ENCODE peak calls at places on chromosomes 4 and X, in five cellular contexts. K is spleen, P is mucosa of descending colon, L is progenitor cell of endocrine pancreas, Q is cardiac muscle cell. A is an unnamed sample.

GRCh38 chr4:108377021-108377420 is 208.3 kb upstream of the LEF1 start:
- DNase-seq in K (no peak), P (no peak), L (no peak), Q (no peak), A (no peak)

GRCh38 chr4:35506161-35506560 is 738.2 kb downstream of the ARAP2 start:
- DNase-seq in K (no peak), P (no peak), L (no peak), Q (no peak), A (no peak)

GRCh38 chr4:66275381-66276060 is 605.2 kb upstream of the EPHA5 start:
- DNase-seq in K (no peak), P (no peak), L (no peak), Q (peak), A (no peak)

GRCh38 chr4:155530290-155530689 is 136.4 kb upstream of the GUCY1A1 start:
- DNase-seq in K (no peak), P (no peak), L (no peak), Q (no peak), A (no peak)

GRCh38 chrX:3962511-3963350 is 249.3 kb upstream of the PRKX start:
- DNase-seq in K (no peak), P (no peak), L (peak), Q (peak), A (no peak)

GRCh38 chrX:10189317-10190268 is 32.8 kb downstream of the CLCN4 start:
- DNase-seq in K (peak), P (peak), L (peak), Q (peak), A (peak)

GRCh38 chr4:126937342-126937741 is 695.4 kb upstream of the INTU start:
- DNase-seq in K (no peak), P (no peak), L (no peak), Q (no peak), A (no peak)

GRCh38 chr4:70637239-70637920 is 8.8 kb downstream of the ENAM start:
- DNase-seq in K (no peak), P (no peak), L (no peak), Q (no peak), A (no peak)

GRCh38 chr4:159229164-159229563 is 126.3 kb downstream of the RAPGEF2 start:
- DNase-seq in K (no peak), P (no peak), L (no peak), Q (peak), A (peak)

GRCh38 chr4:169070071-169070894 is 60.2 kb upstream of the CBR4 start:
- DNase-seq in K (no peak), P (peak), L (no peak), Q (peak), A (peak)

GRCh38 chr4:152696764-152697250 is 17.0 kb upstream of the TMEM154 start:
- DNase-seq in K (no peak), P (no peak), L (no peak), Q (peak), A (no peak)

GRCh38 chrX:68720851-68721250 is 73.4 kb downstream of the STARD8 start:
- DNase-seq in K (no peak), P (no peak), L (no peak), Q (no peak), A (no peak)

GRCh38 chr4:74537459-74537858 is 92.5 kb downstream of the AREG start:
- DNase-seq in K (no peak), P (no peak), L (no peak), Q (no peak), A (no peak)

GRCh38 chrX:39592776-39593175 is 505.0 kb downstream of the BCOR start:
- DNase-seq in K (no peak), P (no peak), L (no peak), Q (peak), A (no peak)

DNA sequence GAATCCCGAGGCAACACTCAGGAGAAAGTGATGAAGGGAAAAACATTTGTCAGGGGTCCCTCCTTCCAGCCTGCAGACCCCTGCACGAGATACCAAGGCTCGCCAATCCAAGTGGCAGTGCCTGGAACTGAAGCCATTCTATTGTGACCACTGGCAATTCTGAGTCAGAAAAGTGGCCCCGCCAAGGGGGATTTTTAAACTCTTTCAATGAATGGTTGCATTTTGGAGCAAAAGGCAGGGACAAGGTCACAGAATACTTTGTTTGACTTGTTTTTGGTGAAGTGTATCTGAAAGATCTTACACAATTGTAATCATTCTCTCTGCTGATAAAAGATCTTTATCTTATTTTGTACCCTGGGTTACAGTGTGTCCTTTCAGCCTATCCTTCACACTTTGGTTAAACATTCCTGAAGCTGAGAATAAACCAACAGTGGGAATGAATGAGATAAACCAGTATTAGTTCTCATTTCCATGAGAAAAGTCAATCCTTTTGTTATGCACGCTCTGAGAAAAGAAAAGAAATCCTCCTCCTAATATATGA is 115.9 kb upstream of the PDLIM3 start:
- DNase-seq in K (no peak), P (no peak), L (no peak), Q (no peak), A (no peak)
- TF ChIP-seq CTCF in K (no peak), P (no peak), L (no peak), Q (no peak), A (no peak)

DNA sequence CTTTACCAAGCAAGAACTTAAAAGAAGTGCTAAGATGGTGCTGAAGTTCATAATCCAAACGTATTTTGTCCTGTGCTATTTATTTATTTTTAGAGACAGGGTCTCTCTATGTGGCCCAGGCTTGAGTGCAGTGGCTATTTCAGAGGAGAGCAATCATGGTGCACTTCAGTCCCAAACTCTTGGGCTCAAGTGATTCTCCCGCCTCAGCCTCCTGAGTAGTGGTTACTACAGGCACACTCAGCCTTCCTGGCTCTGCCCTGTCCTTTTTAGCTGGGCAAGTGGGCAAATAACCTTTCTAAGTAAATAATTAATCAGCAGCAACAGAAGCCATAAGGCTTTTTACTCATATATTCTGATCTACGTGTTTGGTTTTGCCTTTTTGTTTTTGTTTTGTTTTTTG is 2.6 kb downstream of the NSD2 start:
- DNase-seq in K (no peak), P (no peak), L (no peak), Q (no peak), A (no peak)
- TF ChIP-seq CTCF in K (no peak), P (no peak), L (no peak), Q (no peak), A (no peak)

GRCh38 chrX:153879741-153880439 is 6.1 kb downstream of the L1CAM start:
- DNase-seq in K (peak), P (no peak), L (no peak), Q (no peak), A (no peak)

GRCh38 chrX:153877571-153878261 is 8.3 kb downstream of the L1CAM start:
- DNase-seq in K (no peak), P (no peak), L (no peak), Q (no peak), A (no peak)

GRCh38 chrX:153880440-153880815 is 5.5 kb downstream of the L1CAM start:
- DNase-seq in K (peak), P (no peak), L (no peak), Q (no peak), A (no peak)

GRCh38 chrX:153878285-153878779 is 7.6 kb downstream of the L1CAM start:
- DNase-seq in K (peak), P (no peak), L (no peak), Q (no peak), A (no peak)

DNA sequence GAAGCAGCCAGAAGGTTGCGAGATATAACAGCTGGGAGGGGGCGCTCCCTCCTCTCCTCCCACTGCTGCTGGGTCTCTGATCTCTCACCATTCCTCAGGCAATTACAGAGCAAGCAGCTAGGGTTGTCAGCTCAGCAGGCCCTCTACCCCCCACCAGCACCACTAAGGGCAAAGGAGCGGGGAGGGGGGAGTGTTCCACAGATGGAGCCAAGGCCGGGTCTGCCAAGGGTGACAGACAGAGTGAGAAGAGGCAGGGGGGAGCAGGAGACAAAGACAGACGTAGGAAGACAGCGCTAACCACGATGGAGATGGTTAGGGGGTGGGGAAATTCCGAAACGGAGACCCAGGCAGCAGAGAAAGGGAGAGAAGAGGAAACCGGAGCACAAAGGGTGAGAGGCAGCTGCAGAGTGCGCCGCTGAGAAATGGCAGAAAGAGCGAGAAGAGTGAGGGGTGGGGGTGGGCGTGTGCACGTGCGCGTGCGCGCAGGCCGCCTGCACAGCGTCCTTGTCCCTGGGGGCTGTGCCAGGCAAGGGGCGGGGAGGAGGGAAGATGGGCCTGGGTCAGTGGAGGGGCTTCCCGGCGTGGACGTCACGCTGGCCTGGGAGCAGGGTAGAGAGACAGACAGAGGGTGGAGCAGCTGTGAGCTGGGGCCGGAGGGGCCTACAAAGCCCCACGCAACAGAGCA is 6.9 kb downstream of the L1CAM start:
- DNase-seq in K (peak), P (no peak), L (no peak), Q (no peak), A (no peak)
- TF ChIP-seq CTCF in K (no peak), P (no peak), L (no peak), Q (no peak), A (no peak)

GRCh38 chrX:102341867-102342266 is 94.9 kb downstream of the NXF2 start:
- DNase-seq in K (no peak), P (no peak), L (no peak), Q (no peak), A (no peak)
- TF ChIP-seq CTCF in K (no peak), P (no peak), L (peak), Q (no peak), A (peak)

GRCh38 chr4:102610007-102610406 is 108.8 kb downstream of the NFKB1 start:
- DNase-seq in K (no peak), P (no peak), L (no peak), Q (peak), A (no peak)
- TF ChIP-seq CTCF in K (no peak), P (no peak), L (no peak), Q (peak), A (peak)